ENCODE peak calls at places on chromosomes 2 and 18, in seven cellular contexts. M, D, W, C, S, J and G are unnamed samples.

GRCh38 chr2:62334440-62335058 is 138.6 kb downstream of the B3GNT2 start:
- DNase-seq in J (no peak), D (peak; percentile 51), M (no peak), S (no peak), C (no peak), W (no peak), G (no peak)

GRCh38 chr18:2572144-2572682 is 856 bp downstream of the NDC80 start:
- DNase-seq in D (no peak), S (no peak), W (peak; percentile 21), C (no peak), J (no peak), M (no peak), G (no peak)

GRCh38 chr2:109284816-109285215 is 155.8 kb downstream of the SH3RF3 start:
- DNase-seq in D (no peak), M (no peak), S (no peak), C (no peak), W (peak; percentile 51), J (peak; percentile 82), G (no peak)

GRCh38 chr2:227608469-227609338 is 5.9 kb downstream of the SCYGR3 start:
- DNase-seq in D (no peak), M (no peak), C (no peak), S (no peak), J (no peak), W (no peak), G (no peak)

GRCh38 chr2:122927217-122927616 is 1097.9 kb upstream of the CNTNAP5 start:
- DNase-seq in S (no peak), M (no peak), D (no peak), J (no peak), C (no peak), W (no peak), G (no peak)

GRCh38 chr18:68604256-68604655 is 110.7 kb downstream of the TMX3 start:
- DNase-seq in C (no peak), M (no peak), S (no peak), D (no peak), W (no peak), J (no peak), G (no peak)

GRCh38 chr2:68465081-68465916 is 1.8 kb downstream of the FBXO48 start:
- DNase-seq in M (no peak), D (no peak), J (no peak), W (peak; percentile 74), C (no peak), S (no peak), G (no peak)

GRCh38 chr2:53994735-53995538 is 24.1 kb upstream of the PSME4 start:
- DNase-seq in S (no peak), J (no peak), C (no peak), W (no peak), M (no peak), D (peak; percentile 37), G (no peak)

GRCh38 chr2:112257575-112257974 is 2.7 kb upstream of the ZC3H8 start:
- DNase-seq in S (peak; percentile 13), C (no peak), W (no peak), D (no peak), J (no peak), M (no peak), G (no peak)

GRCh38 chr18:28063181-28063790 is 113.6 kb downstream of the CDH2 start:
- DNase-seq in W (no peak), M (no peak), J (no peak), S (no peak), D (no peak), C (no peak), G (no peak)
- TF ChIP-seq CTCF in W (no peak), M (no peak), J (no peak), S (no peak), D (no peak), C (no peak), G (no peak)

GRCh38 chr18:7452331-7452730 is 114.8 kb upstream of the PTPRM start:
- DNase-seq in C (peak; percentile 15), M (no peak), J (no peak), S (peak; percentile 43), W (peak; percentile 72), D (peak; percentile 16), G (no peak)
- TF ChIP-seq CTCF in C (peak; percentile 29), M (no peak), J (peak; percentile 46), S (peak; percentile 36), W (peak; percentile 53), D (peak; percentile 18), G (peak; percentile 68)

DNA sequence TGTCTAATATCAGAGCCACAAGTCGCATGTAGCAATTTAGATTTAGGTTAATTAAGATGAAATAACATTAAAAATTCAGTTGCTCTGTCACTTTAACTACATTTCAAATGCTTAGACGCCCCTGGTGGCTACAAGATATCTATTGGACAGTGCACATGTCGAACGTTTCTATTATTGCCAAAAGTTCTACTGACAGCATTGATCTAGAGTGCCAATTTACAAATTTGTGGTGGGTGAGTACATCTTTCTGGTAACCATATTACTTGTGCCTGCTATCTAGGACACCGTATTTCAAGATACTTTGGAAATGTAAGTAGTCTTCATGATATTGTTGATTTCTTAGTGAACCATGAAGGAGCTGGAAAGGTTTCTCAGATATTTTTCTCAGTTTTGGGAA is 20.3 kb downstream of the PIK3C3 start:
- DNase-seq in M (no peak), J (no peak), D (no peak), W (no peak), S (no peak), C (no peak), G (no peak)
- TF ChIP-seq CTCF in M (no peak), J (no peak), D (no peak), W (no peak), S (no peak), C (no peak), G (no peak)

GRCh38 chr18:48022021-48022420 is 91.6 kb upstream of the SMAD2 start:
- DNase-seq in D (no peak), J (peak; percentile 48), W (no peak), C (no peak), M (no peak), S (no peak), G (peak; percentile 30)

GRCh38 chr18:48024891-48025660 is 94.6 kb upstream of the SMAD2 start:
- DNase-seq in J (peak; percentile 53), D (no peak), W (no peak), M (no peak), C (no peak), S (no peak), G (peak; percentile 43)

GRCh38 chr18:48024009-48024512 is 93.6 kb upstream of the SMAD2 start:
- DNase-seq in D (no peak), S (no peak), C (no peak), W (no peak), M (no peak), J (peak; percentile 32), G (peak; percentile 26)

GRCh38 chr18:48022531-48023330 is 92.3 kb upstream of the SMAD2 start:
- DNase-seq in W (peak; percentile 83), C (peak; percentile 37), M (no peak), D (peak; percentile 77), S (peak; percentile 82), J (no peak), G (no peak)

DNA sequence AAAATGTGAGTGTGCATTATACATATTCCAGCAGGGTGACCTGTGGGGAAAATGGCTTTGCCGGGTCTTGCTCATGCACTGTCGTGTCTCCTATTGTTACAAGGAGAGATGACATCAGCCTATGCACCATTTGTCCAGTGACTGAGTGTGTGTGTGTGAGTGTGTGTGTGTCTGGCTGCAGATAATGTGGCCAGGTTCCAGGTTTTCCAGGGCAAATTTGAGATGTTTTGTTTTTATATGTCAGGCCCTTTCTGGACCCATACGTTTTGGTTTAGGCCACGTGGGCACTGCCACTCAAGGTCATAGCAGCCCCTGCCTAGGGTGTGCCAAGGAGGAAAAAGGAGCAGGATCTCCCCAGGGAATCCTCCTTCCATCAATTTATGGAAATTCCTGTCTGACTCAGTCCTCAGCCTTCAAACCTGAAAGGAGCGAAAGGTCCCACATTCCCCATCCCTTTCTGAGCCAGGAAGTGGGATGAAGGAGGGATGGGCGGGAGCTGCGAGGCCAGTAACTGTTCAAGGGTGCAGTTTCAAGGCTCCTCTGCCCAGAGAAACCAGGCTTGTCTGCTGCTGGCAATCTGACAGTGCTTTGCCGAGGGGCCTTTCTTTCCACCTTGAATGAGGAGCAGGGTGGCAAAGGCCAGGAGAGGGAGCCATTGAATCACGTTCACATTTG is 93.0 kb upstream of the SMAD2 start:
- DNase-seq in C (peak; percentile 85), S (peak; percentile 76), D (peak; percentile 55), J (peak; percentile 75), W (peak; percentile 85), M (peak; percentile 45), G (peak; percentile 44)
- TF ChIP-seq CTCF in C (peak; percentile 73), S (peak; percentile 62), D (no peak), J (peak; percentile 54), W (peak; percentile 57), M (no peak), G (peak; percentile 33)

GRCh38 chr2:49837894-49838293 is 683.6 kb upstream of the FSHR start:
- DNase-seq in D (no peak), J (no peak), M (no peak), C (no peak), S (no peak), W (no peak), G (no peak)
- TF ChIP-seq CTCF in D (no peak), J (no peak), M (no peak), C (no peak), S (no peak), W (no peak), G (no peak)

GRCh38 chr2:11154460-11155325 is 574 bp upstream of the SLC66A3 start:
- DNase-seq in D (peak; percentile 100), C (peak; percentile 99), S (peak; percentile 97), W (peak; percentile 95), M (peak; percentile 99), J (peak; percentile 100), G (peak; percentile 100)

GRCh38 chr2:11156396-11157075 is 1.3 kb downstream of the SLC66A3 start:
- DNase-seq in D (no peak), J (peak; percentile 79), M (peak; percentile 53), C (no peak), W (no peak), S (no peak), G (no peak)

GRCh38 chr2:11157296-11157695 is 2.0 kb downstream of the SLC66A3 start:
- DNase-seq in M (no peak), W (no peak), S (no peak), D (no peak), J (no peak), C (no peak), G (no peak)

GRCh38 chr2:11157731-11158130 is 2.5 kb downstream of the SLC66A3 start:
- DNase-seq in C (no peak), W (no peak), D (no peak), M (no peak), S (no peak), J (no peak), G (no peak)

DNA sequence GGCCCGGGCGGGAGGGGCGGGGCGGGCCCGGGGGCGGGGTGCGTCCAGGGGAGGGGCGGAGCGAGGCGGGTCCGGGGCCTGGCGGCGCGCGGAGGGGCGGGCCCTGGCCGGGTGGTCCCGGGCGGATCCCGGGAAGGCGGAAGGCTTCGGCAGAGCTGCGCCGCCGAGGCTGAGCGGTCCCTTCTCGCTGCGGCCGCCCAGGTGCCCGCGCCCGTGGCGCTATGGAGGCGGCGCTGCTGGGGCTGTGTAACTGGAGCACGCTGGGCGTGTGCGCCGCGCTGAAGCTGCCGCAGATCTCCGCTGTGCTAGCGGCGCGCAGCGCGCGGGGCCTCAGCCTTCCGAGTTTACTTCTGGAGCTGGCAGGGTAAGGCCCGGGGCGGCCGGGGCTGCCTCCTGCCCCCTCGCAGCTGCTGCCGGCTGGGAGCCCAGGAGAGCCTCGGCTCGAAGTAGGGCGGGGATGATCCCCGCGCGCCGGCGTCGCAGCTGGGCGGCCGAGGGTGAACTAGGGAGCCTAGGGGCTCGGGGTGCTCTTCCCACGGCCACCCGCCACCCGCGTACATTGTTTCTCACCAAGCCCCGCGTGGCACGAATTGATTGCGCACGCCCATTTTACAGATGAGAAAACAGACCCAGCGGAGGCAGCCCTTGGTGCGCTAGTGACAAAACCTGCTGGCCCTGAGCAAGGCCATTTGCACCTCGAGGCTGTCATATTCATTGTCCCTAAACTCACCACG is at the start of gene SLC66A3:
- DNase-seq in M (no peak), D (no peak), J (no peak), W (peak; percentile 84), C (peak; percentile 94), S (peak; percentile 24), G (no peak)
- TF ChIP-seq CTCF in M (no peak), D (no peak), J (no peak), W (no peak), C (peak; percentile 2), S (no peak), G (peak; percentile 16)